ENCODE peak calls at places on chromosomes 12 and 14, in seven cellular contexts. One of them, this sample, is unnamed.

GRCh38 chr12:2944401-2945047 is 14.7 kb upstream of the TEAD4 start:
- DNase-seq in posterior cingulate gyrus: peak
- DNase-seq in GM03348: peak
- DNase-seq in IMR-90: peak
- DNase-seq in SK-N-SH: peak
- DNase-seq in activated T-cell treated with anti-CD3 and anti-CD28 coated beads for 24 hours: peak
- DNase-seq in activated CD8-positive, alpha-beta memory T cell treated with anti-CD3 and anti-CD28 coated beads, Interleukin-2, amount 50 U/mL, for 4 hours: peak
- DNase-seq in this sample: peak

GRCh38 chr12:18443768-18444437 is 182.6 kb downstream of the PIK3C2G start:
- DNase-seq in posterior cingulate gyrus: no peak
- DNase-seq in GM03348: no peak
- DNase-seq in IMR-90: peak
- DNase-seq in SK-N-SH: no peak
- DNase-seq in activated T-cell treated with anti-CD3 and anti-CD28 coated beads for 24 hours: no peak
- DNase-seq in activated CD8-positive, alpha-beta memory T cell treated with anti-CD3 and anti-CD28 coated beads, Interleukin-2, amount 50 U/mL, for 4 hours: no peak
- DNase-seq in this sample: no peak

GRCh38 chr14:102063092-102063807 is 23.6 kb downstream of the HSP90AA1 start:
- DNase-seq in posterior cingulate gyrus: no peak
- DNase-seq in GM03348: peak
- DNase-seq in IMR-90: peak
- DNase-seq in SK-N-SH: peak
- DNase-seq in activated T-cell treated with anti-CD3 and anti-CD28 coated beads for 24 hours: peak
- DNase-seq in activated CD8-positive, alpha-beta memory T cell treated with anti-CD3 and anti-CD28 coated beads, Interleukin-2, amount 50 U/mL, for 4 hours: peak
- DNase-seq in this sample: peak

GRCh38 chr14:79842270-79842669 is 369.0 kb downstream of the DIO2 start:
- DNase-seq in posterior cingulate gyrus: no peak
- DNase-seq in GM03348: peak
- DNase-seq in IMR-90: peak
- DNase-seq in SK-N-SH: no peak
- DNase-seq in activated T-cell treated with anti-CD3 and anti-CD28 coated beads for 24 hours: no peak
- DNase-seq in activated CD8-positive, alpha-beta memory T cell treated with anti-CD3 and anti-CD28 coated beads, Interleukin-2, amount 50 U/mL, for 4 hours: no peak
- DNase-seq in this sample: no peak

GRCh38 chr12:67320614-67321305 is 51.6 kb downstream of the CAND1 start:
- DNase-seq in posterior cingulate gyrus: no peak
- DNase-seq in GM03348: no peak
- DNase-seq in IMR-90: peak
- DNase-seq in SK-N-SH: no peak
- DNase-seq in activated T-cell treated with anti-CD3 and anti-CD28 coated beads for 24 hours: no peak
- DNase-seq in activated CD8-positive, alpha-beta memory T cell treated with anti-CD3 and anti-CD28 coated beads, Interleukin-2, amount 50 U/mL, for 4 hours: no peak
- DNase-seq in this sample: no peak

GRCh38 chr12:67833602-67834001 is 155.6 kb upstream of the IFNG-AS1 start:
- DNase-seq in posterior cingulate gyrus: no peak
- DNase-seq in GM03348: no peak
- DNase-seq in IMR-90: no peak
- DNase-seq in SK-N-SH: no peak
- DNase-seq in activated T-cell treated with anti-CD3 and anti-CD28 coated beads for 24 hours: no peak
- DNase-seq in activated CD8-positive, alpha-beta memory T cell treated with anti-CD3 and anti-CD28 coated beads, Interleukin-2, amount 50 U/mL, for 4 hours: no peak
- DNase-seq in this sample: no peak

GRCh38 chr12:126069549-126070165 is 1004.4 kb downstream of the AACS start:
- DNase-seq in posterior cingulate gyrus: no peak
- DNase-seq in GM03348: no peak
- DNase-seq in IMR-90: peak
- DNase-seq in SK-N-SH: peak
- DNase-seq in activated T-cell treated with anti-CD3 and anti-CD28 coated beads for 24 hours: peak
- DNase-seq in activated CD8-positive, alpha-beta memory T cell treated with anti-CD3 and anti-CD28 coated beads, Interleukin-2, amount 50 U/mL, for 4 hours: no peak
- DNase-seq in this sample: no peak

GRCh38 chr14:79629891-79630560 is 581.3 kb downstream of the DIO2 start:
- DNase-seq in posterior cingulate gyrus: no peak
- DNase-seq in GM03348: no peak
- DNase-seq in IMR-90: peak
- DNase-seq in SK-N-SH: no peak
- DNase-seq in activated T-cell treated with anti-CD3 and anti-CD28 coated beads for 24 hours: no peak
- DNase-seq in activated CD8-positive, alpha-beta memory T cell treated with anti-CD3 and anti-CD28 coated beads, Interleukin-2, amount 50 U/mL, for 4 hours: no peak
- DNase-seq in this sample: peak

GRCh38 chr14:30906752-30907658 is 32.6 kb downstream of the COCH start:
- DNase-seq in posterior cingulate gyrus: no peak
- DNase-seq in GM03348: peak
- DNase-seq in IMR-90: peak
- DNase-seq in SK-N-SH: peak
- DNase-seq in activated T-cell treated with anti-CD3 and anti-CD28 coated beads for 24 hours: no peak
- DNase-seq in activated CD8-positive, alpha-beta memory T cell treated with anti-CD3 and anti-CD28 coated beads, Interleukin-2, amount 50 U/mL, for 4 hours: no peak
- DNase-seq in this sample: peak

GRCh38 chr14:91388551-91388975 is 29.1 kb downstream of the CCDC88C start:
- DNase-seq in posterior cingulate gyrus: no peak
- DNase-seq in GM03348: no peak
- DNase-seq in IMR-90: peak
- DNase-seq in SK-N-SH: no peak
- DNase-seq in activated T-cell treated with anti-CD3 and anti-CD28 coated beads for 24 hours: no peak
- DNase-seq in activated CD8-positive, alpha-beta memory T cell treated with anti-CD3 and anti-CD28 coated beads, Interleukin-2, amount 50 U/mL, for 4 hours: peak
- DNase-seq in this sample: no peak

GRCh38 chr14:77064535-77065178 is 33.4 kb upstream of the CIPC start:
- DNase-seq in posterior cingulate gyrus: no peak
- DNase-seq in GM03348: no peak
- DNase-seq in IMR-90: no peak
- DNase-seq in SK-N-SH: no peak
- DNase-seq in activated T-cell treated with anti-CD3 and anti-CD28 coated beads for 24 hours: no peak
- DNase-seq in activated CD8-positive, alpha-beta memory T cell treated with anti-CD3 and anti-CD28 coated beads, Interleukin-2, amount 50 U/mL, for 4 hours: no peak
- DNase-seq in this sample: no peak

GRCh38 chr14:67710209-67710608 is 8.5 kb downstream of the RDH12 start:
- DNase-seq in posterior cingulate gyrus: no peak
- DNase-seq in GM03348: no peak
- DNase-seq in IMR-90: no peak
- DNase-seq in SK-N-SH: no peak
- DNase-seq in activated T-cell treated with anti-CD3 and anti-CD28 coated beads for 24 hours: no peak
- DNase-seq in activated CD8-positive, alpha-beta memory T cell treated with anti-CD3 and anti-CD28 coated beads, Interleukin-2, amount 50 U/mL, for 4 hours: no peak
- DNase-seq in this sample: no peak

GRCh38 chr14:68231832-68232642 is 412.5 kb downstream of the RAD51B start:
- DNase-seq in posterior cingulate gyrus: no peak
- DNase-seq in GM03348: no peak
- DNase-seq in IMR-90: peak
- DNase-seq in SK-N-SH: no peak
- DNase-seq in activated T-cell treated with anti-CD3 and anti-CD28 coated beads for 24 hours: no peak
- DNase-seq in activated CD8-positive, alpha-beta memory T cell treated with anti-CD3 and anti-CD28 coated beads, Interleukin-2, amount 50 U/mL, for 4 hours: no peak
- DNase-seq in this sample: no peak

GRCh38 chr14:59631237-59631636 is 54.6 kb upstream of the CCDC175 start:
- DNase-seq in posterior cingulate gyrus: no peak
- DNase-seq in GM03348: no peak
- DNase-seq in IMR-90: no peak
- DNase-seq in SK-N-SH: peak
- DNase-seq in activated T-cell treated with anti-CD3 and anti-CD28 coated beads for 24 hours: no peak
- DNase-seq in activated CD8-positive, alpha-beta memory T cell treated with anti-CD3 and anti-CD28 coated beads, Interleukin-2, amount 50 U/mL, for 4 hours: no peak
- DNase-seq in this sample: no peak

GRCh38 chr12:103503546-103504480 is 8.0 kb upstream of the C12orf42 start:
- DNase-seq in posterior cingulate gyrus: peak
- DNase-seq in GM03348: no peak
- DNase-seq in IMR-90: no peak
- DNase-seq in SK-N-SH: peak
- DNase-seq in activated T-cell treated with anti-CD3 and anti-CD28 coated beads for 24 hours: peak
- DNase-seq in activated CD8-positive, alpha-beta memory T cell treated with anti-CD3 and anti-CD28 coated beads, Interleukin-2, amount 50 U/mL, for 4 hours: peak
- DNase-seq in this sample: no peak

GRCh38 chr14:31787377-31787776 is 226.2 kb downstream of the NUBPL start:
- DNase-seq in posterior cingulate gyrus: no peak
- DNase-seq in GM03348: no peak
- DNase-seq in IMR-90: peak
- DNase-seq in SK-N-SH: no peak
- DNase-seq in activated T-cell treated with anti-CD3 and anti-CD28 coated beads for 24 hours: no peak
- DNase-seq in activated CD8-positive, alpha-beta memory T cell treated with anti-CD3 and anti-CD28 coated beads, Interleukin-2, amount 50 U/mL, for 4 hours: no peak
- DNase-seq in this sample: no peak

GRCh38 chr12:2578191-2578590 is 216.6 kb upstream of the FKBP4 start:
- DNase-seq in posterior cingulate gyrus: no peak
- DNase-seq in GM03348: no peak
- DNase-seq in IMR-90: no peak
- DNase-seq in SK-N-SH: no peak
- DNase-seq in activated T-cell treated with anti-CD3 and anti-CD28 coated beads for 24 hours: no peak
- DNase-seq in activated CD8-positive, alpha-beta memory T cell treated with anti-CD3 and anti-CD28 coated beads, Interleukin-2, amount 50 U/mL, for 4 hours: no peak
- DNase-seq in this sample: no peak

GRCh38 chr12:19783547-19784444 is 344.5 kb downstream of the AEBP2 start:
- DNase-seq in posterior cingulate gyrus: peak
- DNase-seq in GM03348: no peak
- DNase-seq in IMR-90: no peak
- DNase-seq in SK-N-SH: no peak
- DNase-seq in activated T-cell treated with anti-CD3 and anti-CD28 coated beads for 24 hours: no peak
- DNase-seq in activated CD8-positive, alpha-beta memory T cell treated with anti-CD3 and anti-CD28 coated beads, Interleukin-2, amount 50 U/mL, for 4 hours: no peak
- DNase-seq in this sample: no peak

GRCh38 chr12:10065241-10065640 is 33.5 kb downstream of the CLEC1A start:
- DNase-seq in posterior cingulate gyrus: no peak
- DNase-seq in GM03348: no peak
- DNase-seq in IMR-90: no peak
- DNase-seq in SK-N-SH: no peak
- DNase-seq in activated T-cell treated with anti-CD3 and anti-CD28 coated beads for 24 hours: no peak
- DNase-seq in activated CD8-positive, alpha-beta memory T cell treated with anti-CD3 and anti-CD28 coated beads, Interleukin-2, amount 50 U/mL, for 4 hours: no peak
- DNase-seq in this sample: no peak

GRCh38 chr14:20998139-20998538 is 954 bp upstream of the SLC39A2 start:
- DNase-seq in posterior cingulate gyrus: no peak
- DNase-seq in GM03348: no peak
- DNase-seq in IMR-90: no peak
- DNase-seq in SK-N-SH: no peak
- DNase-seq in activated T-cell treated with anti-CD3 and anti-CD28 coated beads for 24 hours: no peak
- DNase-seq in activated CD8-positive, alpha-beta memory T cell treated with anti-CD3 and anti-CD28 coated beads, Interleukin-2, amount 50 U/mL, for 4 hours: no peak
- DNase-seq in this sample: no peak

This sample was measured in Ammon's horn.